ENCODE peak calls at places on chromosomes 16 and 17, in ten cellular contexts. I, G, B, C, A, D, O, Y, W and J are unnamed samples.

GRCh38 chr17:79330696-79331095 is 256.1 kb downstream of the ENGASE start:
- DNase-seq in C (no peak), D (no peak), G (no peak), W (no peak), I (no peak), O (no peak), B (no peak), A (no peak), Y (no peak), J (no peak)

GRCh38 chr16:10868562-10869469 is 8.2 kb upstream of the CIITA start:
- DNase-seq in O (no peak), B (no peak), C (no peak), D (no peak), A (no peak), G (no peak), Y (peak), I (peak), W (no peak), J (no peak)

GRCh38 chr17:79941088-79942010 is 94.3 kb downstream of the TBC1D16 start:
- DNase-seq in G (no peak), I (peak), C (no peak), B (no peak), W (no peak), A (no peak), D (no peak), Y (no peak), O (no peak), J (no peak)

GRCh38 chr17:28883967-28884702 is 13.4 kb downstream of the FLOT2 start:
- DNase-seq in D (no peak), W (no peak), O (no peak), G (no peak), Y (no peak), I (no peak), C (no peak), A (no peak), B (no peak), J (no peak)

GRCh38 chr16:84785843-84786538 is 33.8 kb upstream of the CRISPLD2 start:
- DNase-seq in D (peak), W (no peak), C (no peak), B (no peak), I (no peak), A (peak), Y (peak), O (no peak), G (peak), J (peak)

GRCh38 chr17:78416791-78417530 is 38.5 kb downstream of the PGS1 start:
- DNase-seq in B (no peak), C (no peak), A (no peak), Y (peak), W (no peak), O (no peak), G (peak), D (peak), I (peak), J (no peak)

GRCh38 chr16:16857603-16858283 is 478.8 kb downstream of the NPIPA7 start:
- DNase-seq in B (peak), G (no peak), A (peak), C (no peak), Y (no peak), O (no peak), I (no peak), W (peak), D (no peak), J (peak)

GRCh38 chr16:4093495-4094137 is 22.6 kb downstream of the ADCY9 start:
- DNase-seq in D (peak), I (no peak), A (peak), Y (no peak), O (no peak), B (no peak), C (no peak), W (no peak), G (no peak), J (no peak)

GRCh38 chr16:55876854-55877253 is 1.7 kb upstream of the CES5A start:
- DNase-seq in A (no peak), Y (no peak), I (no peak), C (no peak), O (no peak), W (peak), B (no peak), D (no peak), G (no peak), J (no peak)

GRCh38 chr17:43175213-43176118 is 4.5 kb downstream of the NBR1 start:
- DNase-seq in W (peak), A (no peak), O (no peak), G (no peak), I (no peak), Y (no peak), B (no peak), C (no peak), D (peak), J (peak)

GRCh38 chr17:59839646-59840328 is 53.0 kb downstream of the TUBD1 start:
- DNase-seq in W (no peak), O (no peak), G (peak), C (no peak), B (no peak), I (no peak), D (peak), A (no peak), Y (peak), J (no peak)

GRCh38 chr17:82449883-82450356 is 632 bp downstream of the CYBC1 start:
- DNase-seq in A (no peak), G (no peak), I (no peak), O (no peak), Y (no peak), D (no peak), C (peak), W (no peak), B (no peak), J (no peak)

GRCh38 chr17:39118674-39119419 is 32.6 kb downstream of the PLXDC1 start:
- DNase-seq in B (no peak), G (no peak), D (no peak), Y (no peak), A (no peak), W (no peak), C (no peak), I (no peak), O (no peak), J (no peak)

GRCh38 chr16:8959921-8960787 is 3.6 kb downstream of the USP7 start:
- DNase-seq in C (no peak), A (peak), W (peak), D (peak), O (no peak), G (peak), B (no peak), Y (peak), I (no peak), J (peak)

GRCh38 chr16:55656695-55657092 is 906 bp downstream of the SLC6A2 start:
- DNase-seq in W (peak), D (no peak), Y (no peak), O (no peak), I (no peak), C (no peak), G (no peak), B (no peak), A (no peak), J (no peak)

GRCh38 chr17:44829558-44830358 is at the start of gene GJC1:
- DNase-seq in D (peak), G (peak), Y (peak), B (peak), W (peak), I (peak), C (no peak), A (peak), O (no peak), J (peak)

GRCh38 chr17:80005360-80006338 is 30.0 kb downstream of the TBC1D16 start:
- DNase-seq in O (peak), Y (peak), C (no peak), W (peak), G (peak), D (peak), A (peak), I (peak), B (peak), J (peak)

GRCh38 chr17:28348979-28349378 is 8.3 kb downstream of the POLDIP2 start:
- DNase-seq in G (no peak), W (no peak), I (no peak), A (no peak), Y (no peak), B (no peak), C (no peak), O (no peak), D (no peak), J (no peak)

GRCh38 chr17:33056392-33057146 is 64.9 kb downstream of the SPACA3 start:
- DNase-seq in I (no peak), A (no peak), O (no peak), B (no peak), G (no peak), W (no peak), C (no peak), Y (no peak), D (no peak), J (no peak)

GRCh38 chr16:58041628-58041955 is 16.0 kb downstream of the MMP15 start:
- DNase-seq in G (no peak), I (no peak), W (no peak), C (no peak), A (no peak), B (no peak), D (no peak), Y (no peak), O (no peak), J (no peak)

GRCh38 chr16:57591086-57591869 is 37.2 kb upstream of the ADGRG1 start:
- DNase-seq in W (peak), I (peak), O (peak), A (peak), G (peak), B (peak), D (peak), C (peak), Y (peak), J (peak)

GRCh38 chr17:65020284-65020683 is 36.3 kb downstream of the GNA13 start:
- DNase-seq in C (no peak), W (no peak), A (no peak), Y (no peak), B (no peak), G (no peak), I (no peak), D (peak), O (no peak), J (peak)

GRCh38 chr17:81066072-81066471 is 31.1 kb downstream of the BAIAP2 start:
- DNase-seq in G (no peak), W (no peak), I (no peak), A (no peak), Y (no peak), O (no peak), B (no peak), D (no peak), C (no peak), J (no peak)

GRCh38 chr16:4358831-4359561 is 7.9 kb upstream of the PAM16 start:
- DNase-seq in O (peak), W (peak), C (peak), D (peak), A (peak), I (peak), G (peak), B (peak), Y (peak), J (peak)

GRCh38 chr17:27818311-27819170 is 18.2 kb upstream of the NOS2 start:
- DNase-seq in D (peak), C (no peak), A (no peak), W (no peak), O (no peak), B (no peak), I (no peak), G (no peak), Y (no peak), J (no peak)

GRCh38 chr16:21161211-21161610 is 2.7 kb downstream of the LDAF1 start:
- DNase-seq in I (peak), G (no peak), A (no peak), D (peak), O (no peak), C (no peak), B (no peak), Y (no peak), W (no peak), J (no peak)

GRCh38 chr16:21260870-21261791 is 17.0 kb downstream of the CRYM start:
- DNase-seq in D (peak), I (peak), G (peak), W (no peak), O (no peak), C (no peak), A (no peak), B (peak), Y (peak), J (peak)

GRCh38 chr17:46797131-46797530 is 21.4 kb downstream of the WNT3 start:
- DNase-seq in D (no peak), O (no peak), W (no peak), B (no peak), I (no peak), A (no peak), G (no peak), Y (no peak), C (no peak), J (no peak)

GRCh38 chr17:79627766-79628690 is 17.2 kb upstream of the RBFOX3 start:
- DNase-seq in I (peak), D (no peak), B (no peak), O (no peak), G (no peak), A (no peak), W (no peak), C (no peak), Y (no peak), J (no peak)

GRCh38 chr16:14302031-14302398 is 230.9 kb downstream of the MRTFB start:
- DNase-seq in W (peak), B (peak), O (no peak), Y (peak), A (peak), D (peak), G (peak), I (peak), C (no peak), J (peak)

GRCh38 chr17:79799538-79800324 is 2.9 kb upstream of the CBX8 start:
- DNase-seq in O (no peak), Y (no peak), B (no peak), W (no peak), I (no peak), D (no peak), C (no peak), G (no peak), A (peak), J (no peak)

GRCh38 chr16:23257682-23258081 is 44.4 kb upstream of the SCNN1B start:
- DNase-seq in I (no peak), O (no peak), G (no peak), C (no peak), Y (no peak), D (no peak), W (no peak), A (no peak), B (no peak), J (no peak)

GRCh38 chr17:30336369-30337171 is 2.7 kb upstream of the TMIGD1 start:
- DNase-seq in D (peak), G (peak), C (peak), O (peak), Y (peak), W (peak), A (peak), B (peak), I (peak), J (peak)

GRCh38 chr16:85474808-85475207 is 138.3 kb upstream of the GSE1 start:
- DNase-seq in O (no peak), Y (no peak), I (no peak), C (no peak), A (no peak), G (no peak), W (no peak), D (no peak), B (no peak), J (no peak)

GRCh38 chr17:60630352-60630751 is 30.4 kb downstream of the PPM1D start:
- DNase-seq in W (no peak), G (peak), I (peak), O (no peak), C (no peak), A (no peak), Y (peak), D (peak), B (no peak), J (peak)

GRCh38 chr16:84096447-84097005 is 20.2 kb downstream of the MBTPS1 start:
- DNase-seq in O (no peak), C (no peak), G (no peak), Y (no peak), D (no peak), A (no peak), W (no peak), B (no peak), I (no peak), J (no peak)